ENCODE peak calls at places on chromosome 5, in seven cellular contexts. One of them, this sample, is unnamed.

GRCh38 chr5:67292201-67292940 is 95.8 kb upstream of the CD180 start:
- DNase-seq in colonic mucosa: no peak
- DNase-seq in right atrium auricular region: no peak
- DNase-seq in A673: no peak
- DNase-seq in GM13977: no peak
- DNase-seq in GM06990: no peak
- DNase-seq in fibroblast of mammary gland: no peak
- DNase-seq in this sample: no peak

GRCh38 chr5:82421119-82421518 is 143.0 kb upstream of the RPS23 start:
- DNase-seq in right atrium auricular region: no peak
- DNase-seq in A673: peak; percentile 46
- DNase-seq in GM13977: no peak
- DNase-seq in GM06990: no peak
- DNase-seq in colonic mucosa: no peak
- DNase-seq in fibroblast of mammary gland: peak; percentile 92
- DNase-seq in this sample: no peak

GRCh38 chr5:169960659-169961058 is 19.6 kb downstream of the INSYN2B start:
- DNase-seq in GM13977: no peak
- DNase-seq in colonic mucosa: no peak
- DNase-seq in right atrium auricular region: no peak
- DNase-seq in fibroblast of mammary gland: no peak
- DNase-seq in A673: no peak
- DNase-seq in GM06990: no peak
- DNase-seq in this sample: no peak

GRCh38 chr5:30849801-30850370 is 343.6 kb upstream of the CDH6 start:
- DNase-seq in A673: no peak
- DNase-seq in fibroblast of mammary gland: no peak
- DNase-seq in right atrium auricular region: no peak
- DNase-seq in colonic mucosa: no peak
- DNase-seq in GM06990: no peak
- DNase-seq in GM13977: no peak
- DNase-seq in this sample: no peak

GRCh38 chr5:82004511-82004910 is 32.7 kb downstream of the ATG10 start:
- DNase-seq in fibroblast of mammary gland: peak; percentile 87
- DNase-seq in right atrium auricular region: no peak
- DNase-seq in GM13977: no peak
- DNase-seq in GM06990: no peak
- DNase-seq in colonic mucosa: no peak
- DNase-seq in A673: no peak
- DNase-seq in this sample: no peak

GRCh38 chr5:61308699-61309098 is 23.4 kb upstream of the ZSWIM6 start:
- DNase-seq in GM06990: no peak
- DNase-seq in GM13977: no peak
- DNase-seq in colonic mucosa: no peak
- DNase-seq in A673: no peak
- DNase-seq in right atrium auricular region: no peak
- DNase-seq in fibroblast of mammary gland: no peak
- DNase-seq in this sample: no peak

GRCh38 chr5:675111-675875 is 17.9 kb downstream of the TPPP start:
- DNase-seq in A673: no peak
- DNase-seq in colonic mucosa: peak; percentile 14
- DNase-seq in GM13977: no peak
- DNase-seq in fibroblast of mammary gland: no peak
- DNase-seq in right atrium auricular region: no peak
- DNase-seq in GM06990: no peak
- DNase-seq in this sample: no peak

GRCh38 chr5:131252824-131253171 is 11.1 kb upstream of the CDC42SE2 start:
- DNase-seq in GM13977: peak; percentile 54
- DNase-seq in fibroblast of mammary gland: no peak
- DNase-seq in right atrium auricular region: no peak
- DNase-seq in colonic mucosa: peak; percentile 63
- DNase-seq in A673: peak; percentile 71
- DNase-seq in GM06990: peak; percentile 74
- DNase-seq in this sample: peak; percentile 52

GRCh38 chr5:124538196-124538595 is 208.2 kb downstream of the ZNF608 start:
- DNase-seq in A673: no peak
- DNase-seq in colonic mucosa: no peak
- DNase-seq in right atrium auricular region: no peak
- DNase-seq in GM13977: no peak
- DNase-seq in fibroblast of mammary gland: no peak
- DNase-seq in GM06990: no peak
- DNase-seq in this sample: no peak

DNA sequence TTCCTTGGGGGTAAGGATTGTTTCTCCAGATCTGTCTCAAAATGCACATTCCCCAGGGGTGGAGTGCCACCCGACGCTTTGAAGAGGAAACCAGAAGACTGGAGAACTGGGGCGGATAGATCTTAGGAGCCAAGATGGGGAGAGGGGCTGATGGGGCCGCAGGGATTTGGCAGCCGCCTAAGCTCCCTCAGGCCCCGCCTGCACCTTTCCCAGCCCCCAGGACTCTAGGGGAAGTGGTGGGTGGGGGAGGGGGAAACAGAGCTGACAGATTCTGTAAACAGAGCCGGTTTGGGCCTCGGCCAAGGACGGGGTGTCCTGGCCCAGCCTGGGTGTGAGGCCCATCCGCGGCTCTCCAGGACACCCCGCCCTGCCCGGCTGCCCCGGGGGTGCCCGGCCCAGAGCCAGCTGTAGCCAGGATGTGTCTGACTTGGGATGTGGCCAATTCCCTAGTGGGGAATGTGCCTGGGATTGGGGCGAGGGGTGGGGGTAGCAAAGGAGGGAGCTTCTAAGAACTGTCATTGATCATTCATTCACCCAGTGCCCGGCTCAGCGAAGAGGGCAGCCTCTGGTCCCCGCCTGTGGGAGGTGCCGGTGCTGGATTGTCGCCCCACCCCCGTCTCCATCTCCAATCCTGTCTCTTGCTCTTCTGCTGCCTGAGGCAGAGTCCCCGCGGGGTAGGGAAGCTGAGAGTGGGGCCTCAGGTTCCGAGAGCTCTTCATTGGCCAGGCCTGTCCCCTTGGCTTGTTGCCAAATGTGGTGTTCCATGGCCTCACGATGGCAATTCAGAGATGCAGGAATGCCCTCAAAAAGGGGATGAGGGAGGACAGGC is 54.8 kb upstream of the CDKN2AIPNL start:
- DNase-seq in GM13977: peak; percentile 55
- DNase-seq in GM06990: peak; percentile 46
- DNase-seq in fibroblast of mammary gland: peak; percentile 95
- DNase-seq in right atrium auricular region: peak; percentile 99
- DNase-seq in A673: peak; percentile 95
- DNase-seq in colonic mucosa: peak; percentile 97
- DNase-seq in this sample: peak; percentile 32
- TF ChIP-seq CTCF in GM13977: no peak
- TF ChIP-seq CTCF in GM06990: no peak
- TF ChIP-seq CTCF in fibroblast of mammary gland: no peak
- TF ChIP-seq CTCF in right atrium auricular region: no peak
- TF ChIP-seq CTCF in A673: no peak
- TF ChIP-seq CTCF in colonic mucosa: no peak
- TF ChIP-seq CTCF in this sample: no peak

GRCh38 chr5:173328896-173329369 is 719 bp upstream of the STC2 start:
- DNase-seq in right atrium auricular region: no peak
- DNase-seq in GM06990: peak; percentile 44
- DNase-seq in colonic mucosa: no peak
- DNase-seq in A673: peak; percentile 30
- DNase-seq in fibroblast of mammary gland: peak; percentile 62
- DNase-seq in GM13977: peak; percentile 45
- DNase-seq in this sample: no peak

GRCh38 chr5:173326501-173326960 is 1.7 kb downstream of the STC2 start:
- DNase-seq in colonic mucosa: no peak
- DNase-seq in A673: peak; percentile 22
- DNase-seq in GM13977: no peak
- DNase-seq in fibroblast of mammary gland: peak; percentile 83
- DNase-seq in GM06990: no peak
- DNase-seq in right atrium auricular region: no peak
- DNase-seq in this sample: no peak

GRCh38 chr5:173329370-173330150 is 1.3 kb upstream of the STC2 start:
- DNase-seq in A673: peak; percentile 24
- DNase-seq in GM06990: peak; percentile 67
- DNase-seq in GM13977: peak; percentile 80
- DNase-seq in fibroblast of mammary gland: no peak
- DNase-seq in colonic mucosa: no peak
- DNase-seq in right atrium auricular region: no peak
- DNase-seq in this sample: no peak

GRCh38 chr5:173327084-173327947 is 898 bp downstream of the STC2 start:
- DNase-seq in right atrium auricular region: no peak
- DNase-seq in GM13977: peak; percentile 60
- DNase-seq in GM06990: peak; percentile 33
- DNase-seq in fibroblast of mammary gland: peak; percentile 28
- DNase-seq in A673: peak; percentile 23
- DNase-seq in colonic mucosa: no peak
- DNase-seq in this sample: no peak

GRCh38 chr5:173327948-173328895 is at the start of gene STC2:
- DNase-seq in right atrium auricular region: peak; percentile 83
- DNase-seq in fibroblast of mammary gland: peak; percentile 47
- DNase-seq in GM13977: peak; percentile 92
- DNase-seq in colonic mucosa: peak; percentile 55
- DNase-seq in A673: peak; percentile 83
- DNase-seq in GM06990: peak; percentile 69
- DNase-seq in this sample: no peak
- TF ChIP-seq CTCF in right atrium auricular region: no peak
- TF ChIP-seq CTCF in fibroblast of mammary gland: no peak
- TF ChIP-seq CTCF in GM13977: no peak
- TF ChIP-seq CTCF in colonic mucosa: no peak
- TF ChIP-seq CTCF in A673: peak; percentile 8
- TF ChIP-seq CTCF in GM06990: no peak
- TF ChIP-seq CTCF in this sample: no peak

GRCh38 chr5:100749771-100750284 is 153.3 kb downstream of the ST8SIA4 start:
- DNase-seq in colonic mucosa: no peak
- DNase-seq in fibroblast of mammary gland: no peak
- DNase-seq in A673: no peak
- DNase-seq in GM13977: no peak
- DNase-seq in right atrium auricular region: no peak
- DNase-seq in GM06990: no peak
- DNase-seq in this sample: no peak

DNA sequence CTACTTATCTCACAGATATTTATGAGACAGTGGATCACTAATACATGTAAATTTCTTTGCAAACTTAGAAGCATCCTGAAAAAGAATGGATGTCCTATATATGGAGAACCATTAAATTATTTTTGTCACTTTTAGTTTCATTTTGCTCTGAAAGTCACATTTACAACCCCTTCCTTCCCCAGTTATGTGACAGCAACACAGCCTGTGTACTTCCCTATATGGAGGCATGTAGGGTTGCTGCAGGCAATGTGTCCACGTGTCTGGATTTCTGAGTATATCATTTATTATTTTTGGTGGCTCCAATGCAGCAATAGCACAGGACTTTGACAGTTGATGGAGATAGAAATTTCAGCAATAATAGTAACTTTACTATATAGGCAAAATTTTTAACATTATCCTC is 156.4 kb downstream of the ST8SIA4 start:
- DNase-seq in GM06990: peak; percentile 15
- DNase-seq in A673: no peak
- DNase-seq in fibroblast of mammary gland: no peak
- DNase-seq in colonic mucosa: no peak
- DNase-seq in right atrium auricular region: no peak
- DNase-seq in GM13977: peak; percentile 26
- DNase-seq in this sample: no peak
- TF ChIP-seq CTCF in GM06990: no peak
- TF ChIP-seq CTCF in A673: no peak
- TF ChIP-seq CTCF in fibroblast of mammary gland: no peak
- TF ChIP-seq CTCF in colonic mucosa: no peak
- TF ChIP-seq CTCF in right atrium auricular region: no peak
- TF ChIP-seq CTCF in GM13977: no peak
- TF ChIP-seq CTCF in this sample: no peak

GRCh38 chr5:17257705-17258273 is 40.4 kb downstream of the BASP1 start:
- DNase-seq in A673: no peak
- DNase-seq in fibroblast of mammary gland: no peak
- DNase-seq in right atrium auricular region: no peak
- DNase-seq in GM13977: peak; percentile 52
- DNase-seq in colonic mucosa: peak; percentile 25
- DNase-seq in GM06990: peak; percentile 62
- DNase-seq in this sample: no peak
- TF ChIP-seq CTCF in A673: no peak
- TF ChIP-seq CTCF in fibroblast of mammary gland: no peak
- TF ChIP-seq CTCF in right atrium auricular region: no peak
- TF ChIP-seq CTCF in GM13977: no peak
- TF ChIP-seq CTCF in colonic mucosa: no peak
- TF ChIP-seq CTCF in GM06990: no peak
- TF ChIP-seq CTCF in this sample: no peak

GRCh38 chr5:157354825-157355224 is 88.9 kb downstream of the CYFIP2 start:
- DNase-seq in colonic mucosa: no peak
- DNase-seq in GM06990: no peak
- DNase-seq in GM13977: no peak
- DNase-seq in A673: peak; percentile 28
- DNase-seq in right atrium auricular region: peak; percentile 11
- DNase-seq in fibroblast of mammary gland: no peak
- DNase-seq in this sample: no peak

GRCh38 chr5:157358871-157359270 is 92.9 kb downstream of the CYFIP2 start:
- DNase-seq in colonic mucosa: no peak
- DNase-seq in right atrium auricular region: peak; percentile 28
- DNase-seq in GM13977: no peak
- DNase-seq in fibroblast of mammary gland: no peak
- DNase-seq in GM06990: no peak
- DNase-seq in A673: no peak
- DNase-seq in this sample: no peak

GRCh38 chr5:157356576-157356975 is 90.7 kb downstream of the CYFIP2 start:
- DNase-seq in GM13977: no peak
- DNase-seq in A673: no peak
- DNase-seq in right atrium auricular region: peak; percentile 0
- DNase-seq in GM06990: no peak
- DNase-seq in colonic mucosa: no peak
- DNase-seq in fibroblast of mammary gland: no peak
- DNase-seq in this sample: no peak

GRCh38 chr5:157359350-157359910 is 93.5 kb downstream of the CYFIP2 start:
- DNase-seq in right atrium auricular region: peak; percentile 26
- DNase-seq in GM13977: no peak
- DNase-seq in colonic mucosa: no peak
- DNase-seq in GM06990: no peak
- DNase-seq in A673: peak; percentile 37
- DNase-seq in fibroblast of mammary gland: peak; percentile 31
- DNase-seq in this sample: no peak

DNA sequence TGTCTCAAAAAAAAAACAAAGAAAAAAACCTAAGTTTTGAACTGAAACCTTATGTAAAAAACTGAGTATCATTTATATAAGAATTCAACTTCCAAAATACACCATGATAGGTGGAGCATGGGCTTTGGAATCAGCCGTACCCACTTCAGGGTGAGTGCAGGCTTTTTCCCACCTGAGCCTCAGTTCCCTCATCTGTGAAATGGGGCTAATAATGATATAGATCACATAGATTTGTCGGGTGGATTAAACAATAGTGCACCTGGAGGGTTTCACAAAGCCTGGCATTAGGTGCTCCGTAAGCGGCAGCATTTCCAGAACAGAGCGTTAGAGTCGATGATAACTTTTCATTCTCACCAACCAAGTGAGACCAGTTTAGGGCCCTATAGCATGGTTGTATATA is 91.9 kb downstream of the CYFIP2 start:
- DNase-seq in GM13977: no peak
- DNase-seq in right atrium auricular region: peak; percentile 9
- DNase-seq in GM06990: no peak
- DNase-seq in colonic mucosa: no peak
- DNase-seq in A673: no peak
- DNase-seq in fibroblast of mammary gland: no peak
- DNase-seq in this sample: no peak
- TF ChIP-seq CTCF in GM13977: no peak
- TF ChIP-seq CTCF in right atrium auricular region: no peak
- TF ChIP-seq CTCF in GM06990: no peak
- TF ChIP-seq CTCF in colonic mucosa: no peak
- TF ChIP-seq CTCF in A673: no peak
- TF ChIP-seq CTCF in fibroblast of mammary gland: no peak
- TF ChIP-seq CTCF in this sample: no peak